ENCODE peak calls at places on chromosomes 3 and 15, in five cellular contexts. One of them, this sample, is unnamed.

GRCh38 chr3:113151475-113152031 is 59.8 kb upstream of the BOC start:
- DNase-seq in T-helper 2 cell: no peak
- DNase-seq in stimulated activated CD4-positive, alpha-beta T cell treated with anti-CD3 and anti-CD28 coated beads, Interleukin-4, amount 100 ng/mL, for 24 hours: no peak
- DNase-seq in upper lobe of right lung: no peak
- DNase-seq in cerebellar cortex: no peak
- DNase-seq in this sample: no peak

GRCh38 chr15:85411992-85412538 is 31.7 kb downstream of the AKAP13 start:
- DNase-seq in stimulated activated CD4-positive, alpha-beta T cell treated with anti-CD3 and anti-CD28 coated beads, Interleukin-4, amount 100 ng/mL, for 24 hours: no peak
- DNase-seq in cerebellar cortex: no peak
- DNase-seq in T-helper 2 cell: no peak
- DNase-seq in upper lobe of right lung: no peak
- DNase-seq in this sample: peak

GRCh38 chr15:57333487-57333886 is 42.8 kb upstream of the CGNL1 start:
- DNase-seq in T-helper 2 cell: no peak
- DNase-seq in upper lobe of right lung: no peak
- DNase-seq in stimulated activated CD4-positive, alpha-beta T cell treated with anti-CD3 and anti-CD28 coated beads, Interleukin-4, amount 100 ng/mL, for 24 hours: no peak
- DNase-seq in cerebellar cortex: no peak
- DNase-seq in this sample: no peak

GRCh38 chr3:65130782-65131181 is 443.0 kb upstream of the ADAMTS9 start:
- DNase-seq in upper lobe of right lung: no peak
- DNase-seq in T-helper 2 cell: no peak
- DNase-seq in stimulated activated CD4-positive, alpha-beta T cell treated with anti-CD3 and anti-CD28 coated beads, Interleukin-4, amount 100 ng/mL, for 24 hours: no peak
- DNase-seq in cerebellar cortex: no peak
- DNase-seq in this sample: no peak

GRCh38 chr15:72998226-72998625 is 54.0 kb upstream of the NEO1 start:
- DNase-seq in stimulated activated CD4-positive, alpha-beta T cell treated with anti-CD3 and anti-CD28 coated beads, Interleukin-4, amount 100 ng/mL, for 24 hours: no peak
- DNase-seq in cerebellar cortex: no peak
- DNase-seq in upper lobe of right lung: no peak
- DNase-seq in T-helper 2 cell: no peak
- DNase-seq in this sample: no peak

GRCh38 chr3:81550415-81550814 is 211.0 kb downstream of the GBE1 start:
- DNase-seq in stimulated activated CD4-positive, alpha-beta T cell treated with anti-CD3 and anti-CD28 coated beads, Interleukin-4, amount 100 ng/mL, for 24 hours: no peak
- DNase-seq in cerebellar cortex: no peak
- DNase-seq in upper lobe of right lung: no peak
- DNase-seq in T-helper 2 cell: no peak
- DNase-seq in this sample: no peak

GRCh38 chr3:150544726-150545125 is 1.6 kb downstream of the SERP1 start:
- DNase-seq in cerebellar cortex: peak
- DNase-seq in upper lobe of right lung: no peak
- DNase-seq in stimulated activated CD4-positive, alpha-beta T cell treated with anti-CD3 and anti-CD28 coated beads, Interleukin-4, amount 100 ng/mL, for 24 hours: no peak
- DNase-seq in T-helper 2 cell: no peak
- DNase-seq in this sample: no peak

GRCh38 chr15:48603922-48604321 is 41.6 kb downstream of the FBN1 start:
- DNase-seq in upper lobe of right lung: no peak
- DNase-seq in cerebellar cortex: no peak
- DNase-seq in stimulated activated CD4-positive, alpha-beta T cell treated with anti-CD3 and anti-CD28 coated beads, Interleukin-4, amount 100 ng/mL, for 24 hours: no peak
- DNase-seq in T-helper 2 cell: no peak
- DNase-seq in this sample: no peak